ENCODE peak calls at places on chromosome 19, in six cellular contexts. A is cardiac muscle cell, P is spleen, Z is body of pancreas, G is H9, X is endothelial cell. B is an unnamed sample.

GRCh38 chr19:41218615-41219507 is at the start of gene AXL:
- DNase-seq in A (peak; percentile 91), P (no peak), Z (peak; percentile 28), G (peak; percentile 91), X (peak; percentile 45), B (peak; percentile 68)

GRCh38 chr19:41426952-41427646 is at the start of gene B3GNT8:
- DNase-seq in A (peak; percentile 94), P (peak; percentile 94), Z (peak; percentile 73), G (peak; percentile 93), X (peak; percentile 56), B (peak; percentile 24)

GRCh38 chr19:35090160-35090794 is 25.3 kb upstream of the FXYD3 start:
- DNase-seq in A (peak; percentile 77), P (no peak), Z (peak; percentile 88), G (peak; percentile 68), X (peak; percentile 60), B (peak; percentile 83)

GRCh38 chr19:55117063-55117635 is 288 bp downstream of the PPP1R12C start:
- DNase-seq in A (peak; percentile 64), P (peak; percentile 90), Z (peak; percentile 20), G (no peak), X (no peak), B (peak; percentile 16)

GRCh38 chr19:34298891-34299510 is 44.6 kb downstream of the GARRE1 start:
- DNase-seq in A (no peak), P (no peak), Z (no peak), G (no peak), X (no peak), B (no peak)

GRCh38 chr19:55451163-55451521 is 8.0 kb upstream of the SHISA7 start:
- DNase-seq in A (no peak), P (no peak), Z (no peak), G (no peak), X (no peak), B (no peak)

GRCh38 chr19:53907690-53908089 is 1.4 kb upstream of the CACNG7 start:
- DNase-seq in A (no peak), P (no peak), Z (no peak), G (no peak), X (no peak), B (no peak)

GRCh38 chr19:42501733-42502132 is 26.5 kb downstream of the CEACAM1 start:
- DNase-seq in A (no peak), P (no peak), Z (no peak), G (no peak), X (no peak), B (no peak)

GRCh38 chr19:50500060-50500752 is 10.8 kb downstream of the JOSD2 start:
- DNase-seq in A (peak; percentile 96), P (peak; percentile 70), Z (no peak), G (peak; percentile 63), X (no peak), B (peak; percentile 44)

GRCh38 chr19:49533551-49534488 is 6.0 kb downstream of the RCN3 start:
- DNase-seq in A (peak; percentile 84), P (peak; percentile 94), Z (peak; percentile 86), G (peak; percentile 79), X (peak; percentile 80), B (peak; percentile 83)

GRCh38 chr19:32404939-32405430 is 585 bp upstream of the DPY19L3 start:
- DNase-seq in A (peak; percentile 61), P (no peak), Z (peak; percentile 78), G (no peak), X (peak; percentile 61), B (peak; percentile 59)

GRCh38 chr19:21569497-21569870 is 64.1 kb downstream of the ZNF429 start:
- DNase-seq in A (no peak), P (no peak), Z (peak; percentile 80), G (no peak), X (no peak), B (no peak)

GRCh38 chr19:16330368-16330801 is 5.8 kb downstream of the KLF2 start:
- DNase-seq in A (no peak), P (peak; percentile 97), Z (peak; percentile 63), G (no peak), X (no peak), B (peak; percentile 81)

GRCh38 chr19:16659832-16660708 is at the start of gene SMIM7:
- DNase-seq in A (peak; percentile 99), P (peak; percentile 99), Z (peak; percentile 99), G (peak; percentile 99), X (peak; percentile 98), B (peak; percentile 96)

DNA sequence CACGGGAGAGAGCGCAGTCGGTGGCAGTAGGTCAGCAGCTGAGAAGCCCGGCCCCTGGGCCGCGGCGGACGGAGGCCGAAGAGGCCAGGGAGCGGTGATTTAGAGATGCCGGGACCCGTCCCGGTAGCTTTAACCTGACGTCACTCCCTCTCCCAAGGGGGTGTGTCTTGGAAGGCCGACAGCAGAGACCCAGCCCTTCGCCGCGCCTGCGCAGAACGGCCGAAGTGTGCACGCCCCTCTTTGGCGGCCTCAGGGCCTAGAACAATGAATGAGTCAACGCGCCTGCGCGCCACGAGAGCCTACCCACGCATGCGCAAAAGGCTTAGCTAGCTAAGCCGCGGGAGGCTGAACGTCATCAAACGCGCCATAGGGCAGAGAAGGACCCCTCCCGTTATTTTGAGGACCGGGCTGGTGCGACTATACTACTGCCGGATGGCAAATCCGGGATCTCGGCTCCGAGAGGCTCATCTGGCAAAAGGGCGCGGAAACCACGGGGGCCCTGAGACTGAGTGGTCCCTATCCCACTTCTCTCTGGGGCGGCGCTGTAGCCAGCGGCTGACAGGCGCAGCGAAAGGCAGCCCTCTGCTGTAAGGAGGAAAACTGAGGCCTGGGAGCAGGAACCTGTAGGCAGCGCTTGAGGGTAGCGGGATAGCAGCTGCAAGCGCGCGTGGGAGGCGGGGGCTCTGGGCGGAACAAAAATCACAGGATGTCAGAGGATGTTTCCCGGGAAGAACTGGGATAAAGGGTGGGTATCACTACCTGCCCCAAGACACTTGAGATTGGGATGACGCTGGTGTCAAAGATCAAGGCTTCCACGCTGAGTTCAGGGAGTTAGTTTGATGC is at the start of the genes IRGQ and ZNF576:
- DNase-seq in A (peak; percentile 100), P (peak; percentile 100), Z (peak; percentile 100), G (peak; percentile 100), X (peak; percentile 100), B (peak; percentile 100)
- TF ChIP-seq CTCF in A (no peak), P (no peak), Z (no peak), G (no peak), X (no peak), B (no peak)

GRCh38 chr19:17679526-17680234 is 8.5 kb downstream of the UNC13A start:
- DNase-seq in A (no peak), P (no peak), Z (no peak), G (no peak), X (no peak), B (no peak)

GRCh38 chr19:17673937-17674799 is 14.0 kb downstream of the UNC13A start:
- DNase-seq in A (no peak), P (no peak), Z (no peak), G (no peak), X (no peak), B (no peak)

GRCh38 chr19:17676295-17676694 is 11.9 kb downstream of the UNC13A start:
- DNase-seq in A (no peak), P (no peak), Z (no peak), G (no peak), X (no peak), B (no peak)

GRCh38 chr19:17678836-17679235 is 9.3 kb downstream of the UNC13A start:
- DNase-seq in A (no peak), P (no peak), Z (no peak), G (no peak), X (no peak), B (no peak)

GRCh38 chr19:17677002-17677401 is 11.2 kb downstream of the UNC13A start:
- DNase-seq in A (peak; percentile 20), P (no peak), Z (no peak), G (no peak), X (no peak), B (no peak)
- TF ChIP-seq CTCF in A (peak; percentile 9), P (no peak), Z (no peak), G (peak; percentile 60), X (no peak), B (no peak)

DNA sequence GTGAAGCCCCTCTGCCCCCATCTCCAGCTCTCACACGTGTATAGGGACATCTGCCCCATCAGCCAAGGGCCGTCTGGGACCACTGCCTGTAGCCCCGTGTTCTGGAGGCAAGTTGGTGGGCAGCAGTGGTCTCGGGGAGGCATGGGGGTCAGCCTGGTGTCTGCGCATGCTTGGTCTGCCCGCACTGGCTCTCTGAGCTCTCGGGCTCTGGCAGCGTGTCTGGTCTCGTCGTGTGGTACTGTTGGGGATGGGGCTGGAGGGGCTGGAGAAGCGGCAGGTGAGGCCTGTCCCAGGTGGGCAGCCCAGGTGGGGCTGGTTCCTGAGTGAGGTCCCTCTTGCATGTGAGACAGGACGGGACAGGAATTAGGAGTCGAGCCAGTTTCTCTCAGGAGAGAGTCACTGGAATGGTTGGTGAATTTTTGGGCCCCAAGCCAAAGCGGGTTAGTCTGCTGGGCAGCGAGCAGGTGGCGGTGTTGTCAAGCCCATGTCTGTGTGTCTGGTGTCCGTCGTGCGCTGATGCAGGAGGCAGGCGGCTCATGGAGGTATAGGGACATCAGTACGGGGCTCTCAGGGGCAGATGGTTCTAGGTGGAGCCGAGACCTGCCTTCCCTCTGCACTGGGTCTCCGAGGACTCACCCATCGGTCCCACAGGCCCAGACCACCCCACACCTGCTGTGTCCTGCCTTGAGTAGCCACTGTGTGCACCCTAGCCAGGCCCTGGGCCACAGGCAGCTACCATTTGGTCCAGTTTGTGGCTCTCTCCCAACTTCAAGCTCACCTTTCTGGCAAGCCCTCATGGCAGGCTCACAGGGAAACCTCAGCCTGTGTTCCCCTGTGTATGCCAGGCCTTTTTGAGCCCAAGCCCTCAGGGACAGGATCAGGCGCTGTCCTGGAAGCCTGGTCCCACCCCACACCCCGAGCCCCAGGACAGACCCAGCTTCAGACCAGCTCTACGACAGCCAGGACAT is 18.2 kb downstream of the COMP start:
- DNase-seq in A (no peak), P (no peak), Z (peak; percentile 65), G (no peak), X (no peak), B (no peak)
- TF ChIP-seq CTCF in A (no peak), P (no peak), Z (no peak), G (no peak), X (no peak), B (no peak)

GRCh38 chr19:6737284-6737872 is at the start of gene GPR108:
- DNase-seq in A (peak; percentile 99), P (peak; percentile 100), Z (peak; percentile 99), G (peak; percentile 100), X (peak; percentile 99), B (peak; percentile 98)

GRCh38 chr19:6736169-6736916 is 1.0 kb downstream of the GPR108 start:
- DNase-seq in A (peak; percentile 86), P (peak; percentile 93), Z (peak; percentile 83), G (peak; percentile 89), X (peak; percentile 77), B (peak; percentile 74)

GRCh38 chr19:6737873-6738725 is 719 bp upstream of the GPR108 start:
- DNase-seq in A (peak; percentile 83), P (peak; percentile 92), Z (peak; percentile 100), G (peak; percentile 86), X (peak; percentile 63), B (peak; percentile 80)

GRCh38 chr19:6735181-6735891 is 2.0 kb downstream of the GPR108 start:
- DNase-seq in A (no peak), P (no peak), Z (no peak), G (no peak), X (peak; percentile 22), B (no peak)

GRCh38 chr19:6736917-6737283 is 480 bp downstream of the GPR108 start:
- DNase-seq in A (no peak), P (peak; percentile 77), Z (no peak), G (no peak), X (no peak), B (no peak)
- TF ChIP-seq CTCF in A (no peak), P (no peak), Z (peak; percentile 4), G (no peak), X (no peak), B (no peak)